ENCODE peak calls at places on chromosomes 16 and 17, in seven cellular contexts. J, C, M, G, Y, T and I are unnamed samples.

GRCh38 chr16:79707867-79708266 is 107.3 kb upstream of the MAF start:
- DNase-seq in C (no peak), Y (no peak), G (no peak), J (no peak), T (peak), M (no peak), I (no peak)

GRCh38 chr17:39929657-39930407 is 2.3 kb downstream of the LRRC3C start:
- DNase-seq in G (no peak), C (no peak), J (no peak), M (no peak), T (peak), Y (no peak), I (no peak)

GRCh38 chr17:61127960-61128359 is 271.7 kb upstream of the TBX2 start:
- DNase-seq in M (no peak), J (no peak), G (no peak), T (no peak), C (no peak), Y (no peak), I (no peak)

GRCh38 chr16:31242197-31242596 is 17.6 kb upstream of the ITGAM start:
- DNase-seq in T (no peak), M (no peak), C (no peak), G (no peak), Y (no peak), J (no peak), I (no peak)

GRCh38 chr17:20975566-20975965 is 67.2 kb downstream of the USP22 start:
- DNase-seq in J (no peak), Y (no peak), T (no peak), C (no peak), G (no peak), M (no peak), I (no peak)

GRCh38 chr17:13266596-13266995 is 248.8 kb upstream of the ELAC2 start:
- DNase-seq in M (no peak), T (peak), J (no peak), C (no peak), Y (no peak), G (no peak), I (no peak)

GRCh38 chr17:33992113-33992512 is 263.0 kb upstream of the CCL2 start:
- DNase-seq in Y (no peak), J (no peak), T (no peak), G (no peak), C (no peak), M (no peak), I (no peak)

GRCh38 chr16:9114112-9114511 is 22.7 kb downstream of the HAPSTR1 start:
- DNase-seq in Y (no peak), C (no peak), G (no peak), T (no peak), J (no peak), M (no peak), I (no peak)

GRCh38 chr17:48510761-48511604 is 19.8 kb downstream of the HOXB1 start:
- DNase-seq in M (no peak), T (peak), C (no peak), J (no peak), Y (no peak), G (no peak), I (no peak)

GRCh38 chr16:81505011-81505660 is 60.5 kb downstream of the CMIP start:
- DNase-seq in C (no peak), Y (no peak), M (peak), G (peak), T (no peak), J (no peak), I (peak)

GRCh38 chr16:65422934-65423333 is 301.1 kb upstream of the CDH11 start:
- DNase-seq in C (no peak), T (no peak), Y (peak), G (no peak), M (no peak), J (no peak), I (no peak)

GRCh38 chr17:65488665-65489064 is 72.8 kb downstream of the AXIN2 start:
- DNase-seq in M (no peak), C (no peak), T (no peak), G (no peak), J (no peak), Y (no peak), I (no peak)

GRCh38 chr16:85173077-85173980 is 61.1 kb upstream of the CIBAR2 start:
- DNase-seq in C (peak), Y (peak), M (no peak), T (peak), J (no peak), G (peak), I (no peak)

GRCh38 chr16:66869424-66869823 is 10.9 kb upstream of the PDP2 start:
- DNase-seq in Y (no peak), J (no peak), M (no peak), C (no peak), T (no peak), G (no peak), I (no peak)

GRCh38 chr16:21646721-21647561 is 5.5 kb downstream of the IGSF6 start:
- DNase-seq in G (no peak), Y (no peak), M (peak), J (peak), C (no peak), T (no peak), I (peak)

GRCh38 chr16:84572096-84572495 is 45.8 kb downstream of the COTL1 start:
- DNase-seq in Y (no peak), C (no peak), T (no peak), G (no peak), M (no peak), J (no peak), I (no peak)

GRCh38 chr17:55245986-55246385 is 18.8 kb upstream of the HLF start:
- DNase-seq in C (no peak), T (no peak), Y (no peak), J (no peak), M (no peak), G (no peak), I (no peak)

GRCh38 chr17:47161988-47162622 is 27.0 kb downstream of the CDC27 start:
- DNase-seq in G (no peak), C (no peak), J (peak), T (no peak), Y (no peak), M (peak), I (no peak)

GRCh38 chr16:49754495-49755290 is 101.2 kb downstream of the ZNF423 start:
- DNase-seq in C (peak), G (peak), J (no peak), M (no peak), T (peak), Y (peak), I (no peak)

GRCh38 chr17:48025904-48026502 is 11.6 kb downstream of the COPZ2 start:
- DNase-seq in C (no peak), J (no peak), M (no peak), G (no peak), T (no peak), Y (no peak), I (no peak)

GRCh38 chr17:69763503-69763902 is 311.5 kb upstream of the KCNJ16 start:
- DNase-seq in G (no peak), C (no peak), T (peak), Y (peak), M (no peak), J (no peak), I (no peak)

GRCh38 chr17:28740406-28741357 is 3.1 kb upstream of the TRAF4 start:
- DNase-seq in Y (no peak), J (no peak), C (no peak), G (no peak), T (no peak), M (no peak), I (no peak)

GRCh38 chr17:40322417-40323315 is 13.7 kb downstream of the RARA start:
- DNase-seq in T (peak), J (peak), G (peak), C (no peak), M (peak), Y (no peak), I (peak)

GRCh38 chr16:4550587-4550986 is 5.6 kb upstream of the C16orf96 start:
- DNase-seq in G (no peak), Y (no peak), C (no peak), T (peak), M (no peak), J (no peak), I (no peak)

GRCh38 chr17:15157051-15157450 is 108.1 kb downstream of the PMP22 start:
- DNase-seq in Y (no peak), G (no peak), J (no peak), T (peak), C (no peak), M (no peak), I (no peak)

GRCh38 chr16:82882982-82883863 is 256.5 kb downstream of the CDH13 start:
- DNase-seq in M (peak), C (no peak), G (no peak), T (no peak), J (peak), Y (no peak), I (no peak)

GRCh38 chr17:83151442-83152220 is 72.2 kb downstream of the METRNL start:
- DNase-seq in C (no peak), T (peak), G (peak), M (no peak), Y (no peak), J (no peak), I (no peak)

GRCh38 chr17:47013341-47013740 is 34.3 kb upstream of the RPRML start:
- DNase-seq in J (no peak), G (no peak), T (peak), M (no peak), C (no peak), Y (no peak), I (no peak)

GRCh38 chr17:39186481-39187002 is 10.9 kb downstream of the CACNB1 start:
- DNase-seq in G (no peak), C (no peak), M (no peak), J (no peak), Y (no peak), T (no peak), I (no peak)

GRCh38 chr16:4882633-4883285 is 35.5 kb downstream of the UBN1 start:
- DNase-seq in J (no peak), G (peak), T (peak), C (no peak), M (no peak), Y (peak), I (no peak)

GRCh38 chr17:71334041-71334781 is 786.6 kb upstream of the SOX9 start:
- DNase-seq in T (no peak), G (no peak), J (no peak), Y (no peak), C (peak), M (no peak), I (no peak)

GRCh38 chr16:85750021-85750826 is 672 bp downstream of the C16orf74 start:
- DNase-seq in J (peak), Y (peak), M (peak), T (peak), G (peak), C (peak), I (peak)

GRCh38 chr16:88348377-88349152 is 34.2 kb upstream of the ZNF469 start:
- DNase-seq in Y (no peak), G (peak), T (no peak), M (no peak), J (no peak), C (no peak), I (no peak)

GRCh38 chr17:48137658-48138057 is 30.1 kb downstream of the SNX11 start:
- DNase-seq in M (no peak), T (no peak), J (no peak), C (no peak), Y (no peak), G (no peak), I (no peak)

GRCh38 chr17:80513892-80514291 is 30.7 kb upstream of the RPTOR start:
- DNase-seq in M (no peak), T (peak), Y (no peak), C (no peak), G (no peak), J (no peak), I (no peak)

GRCh38 chr17:34163681-34164080 is 91.4 kb upstream of the CCL2 start:
- DNase-seq in C (peak), Y (peak), M (no peak), J (no peak), T (peak), G (peak), I (no peak)

GRCh38 chr17:40596261-40596919 is 31.1 kb upstream of the CCR7 start:
- DNase-seq in M (peak), J (no peak), C (no peak), Y (no peak), T (no peak), G (peak), I (no peak)

GRCh38 chr16:13896543-13897182 is 23.3 kb upstream of the ERCC4 start:
- DNase-seq in T (no peak), M (peak), Y (no peak), J (no peak), C (no peak), G (no peak), I (no peak)
- TF ChIP-seq CTCF in T (peak), M (peak), Y (peak), J (no peak), C (peak), G (peak), I (peak)

DNA sequence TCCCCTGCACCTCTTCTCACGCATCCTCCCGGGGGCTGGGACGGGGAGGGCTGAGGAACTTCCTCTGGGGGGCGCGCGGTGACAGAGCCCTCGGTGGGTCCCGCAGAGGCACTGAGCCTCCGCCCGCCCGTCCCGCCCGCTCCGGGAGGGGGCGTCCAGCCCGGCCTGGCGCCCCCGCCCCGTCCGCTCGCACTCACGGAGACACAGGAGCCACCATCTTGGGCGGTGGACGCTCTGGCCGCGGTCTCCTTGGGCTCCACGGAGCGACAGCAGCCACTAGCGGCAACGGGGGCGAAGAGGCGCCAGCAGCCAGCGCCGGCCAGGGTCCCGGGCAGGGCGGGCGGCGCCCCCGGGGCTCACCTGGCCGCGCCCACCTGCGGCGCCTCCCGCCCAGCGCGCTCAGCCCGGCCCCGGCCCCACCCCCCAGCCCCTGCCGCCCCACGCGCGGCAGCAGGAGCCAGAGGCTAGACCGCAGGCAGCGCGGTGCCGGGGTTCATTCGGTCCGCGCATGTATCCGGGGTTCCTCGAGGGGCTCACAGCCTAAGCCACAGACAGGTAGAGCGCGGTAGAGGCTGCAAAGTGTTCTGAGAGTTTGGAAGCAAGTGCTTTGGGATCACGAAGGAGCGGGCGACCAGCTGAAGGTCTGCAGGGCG is at the start of gene C17orf113:
- DNase-seq in J (peak), G (peak), Y (peak), M (no peak), T (peak), C (peak), I (peak)
- TF ChIP-seq CTCF in J (peak), G (peak), Y (peak), M (peak), T (peak), C (peak), I (peak)

GRCh38 chr17:58432806-58433573 is 15.7 kb upstream of the RNF43 start:
- DNase-seq in M (peak), J (no peak), Y (no peak), T (no peak), C (no peak), G (no peak), I (no peak)
- TF ChIP-seq CTCF in M (peak), J (no peak), Y (peak), T (no peak), C (no peak), G (no peak), I (no peak)

DNA sequence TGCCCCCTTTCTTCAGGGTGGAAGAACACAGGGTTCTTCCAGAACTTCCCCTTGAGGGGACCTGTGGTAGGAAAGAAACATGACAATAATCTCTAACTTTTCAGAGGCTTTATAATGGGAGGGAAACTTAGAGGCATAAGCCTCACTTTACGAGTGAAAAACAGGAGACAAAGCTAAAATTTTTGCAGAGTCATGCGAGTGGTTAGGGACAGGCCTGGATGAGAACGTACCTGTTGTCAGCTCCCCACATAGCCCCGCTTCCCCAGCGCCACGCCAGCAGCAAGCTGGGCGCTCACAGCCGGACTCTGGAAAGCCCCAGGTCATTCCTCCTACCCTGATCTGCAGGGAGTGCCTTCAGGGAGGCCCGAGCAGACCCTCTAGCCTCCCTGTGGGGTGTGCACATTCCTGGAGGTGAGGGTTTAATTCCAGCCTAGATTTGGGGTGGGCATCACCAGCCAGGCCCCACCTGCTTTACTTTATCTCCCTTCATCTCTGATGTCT is 53.6 kb downstream of the LDHD start:
- DNase-seq in G (no peak), M (no peak), Y (no peak), J (no peak), T (no peak), C (no peak), I (no peak)
- TF ChIP-seq CTCF in G (no peak), M (no peak), Y (no peak), J (no peak), T (no peak), C (no peak), I (no peak)

GRCh38 chr16:57045694-57046381 is 46.5 kb upstream of the CPNE2 start:
- DNase-seq in G (peak), C (peak), J (peak), T (peak), Y (peak), M (peak), I (peak)
- TF ChIP-seq CTCF in G (peak), C (peak), J (peak), T (peak), Y (peak), M (peak), I (peak)

GRCh38 chr17:76685846-76686245 is 24.9 kb downstream of the MXRA7 start:
- DNase-seq in Y (no peak), T (no peak), J (no peak), C (no peak), G (no peak), M (no peak), I (no peak)

GRCh38 chr17:76687278-76688164 is 23.2 kb downstream of the MXRA7 start:
- DNase-seq in G (no peak), J (no peak), T (no peak), C (no peak), Y (no peak), M (no peak), I (no peak)

GRCh38 chr17:76686538-76687277 is 24.1 kb downstream of the MXRA7 start:
- DNase-seq in M (no peak), Y (no peak), C (no peak), J (no peak), T (no peak), G (peak), I (no peak)

GRCh38 chr17:76689859-76690258 is 20.9 kb downstream of the MXRA7 start:
- DNase-seq in G (no peak), C (no peak), T (no peak), M (no peak), J (no peak), Y (no peak), I (no peak)

DNA sequence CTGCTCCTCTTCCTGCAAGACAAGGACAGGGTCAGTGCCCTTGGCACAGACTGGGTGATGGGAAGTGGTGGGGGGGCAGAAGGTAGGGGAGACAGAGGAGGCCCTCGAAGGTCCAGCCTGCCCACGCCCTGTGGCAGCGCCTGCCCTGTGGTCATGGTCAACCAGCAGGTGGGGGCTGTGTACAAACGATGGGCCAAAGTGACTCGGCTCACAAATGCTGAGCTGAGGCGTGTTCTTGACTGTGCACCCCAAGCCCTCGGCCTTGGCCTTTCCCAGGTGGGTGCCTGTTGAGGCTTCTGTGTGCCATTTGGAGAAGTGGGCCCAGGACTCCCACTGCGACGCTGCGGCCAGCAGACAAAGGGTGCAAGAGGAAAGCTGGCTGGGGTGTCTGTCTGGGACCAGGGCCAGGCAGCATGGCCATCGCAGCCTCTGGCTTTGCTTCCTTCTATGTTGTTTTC is 22.6 kb downstream of the MXRA7 start:
- DNase-seq in M (no peak), Y (no peak), J (no peak), T (peak), C (no peak), G (no peak), I (no peak)
- TF ChIP-seq CTCF in M (no peak), Y (no peak), J (no peak), T (no peak), C (no peak), G (no peak), I (no peak)

GRCh38 chr17:75034236-75034908 is 12.4 kb downstream of the ATP5PD start:
- DNase-seq in Y (peak), J (peak), C (peak), T (peak), G (peak), M (peak), I (peak)
- TF ChIP-seq CTCF in Y (peak), J (no peak), C (peak), T (peak), G (peak), M (no peak), I (no peak)